ENCODE peak calls at places on chromosomes 2 and 18, in four cellular contexts. C is DMS153, O is T-helper 1 cell, Z is stomach. Y is an unnamed sample.
A peak's percentile ranks its signal among the peaks of the same experiment; 100 is the strongest.

GRCh38 chr2:20623741-20624155 is 27.1 kb downstream of the HS1BP3 start:
- DNase-seq in O (no peak), C (no peak), Z (no peak), Y (no peak)

GRCh38 chr18:51051105-51051712 is 21.2 kb downstream of the SMAD4 start:
- DNase-seq in Z (no peak), C (peak; percentile 7), O (no peak), Y (no peak)

GRCh38 chr18:13420969-13421686 is 202.6 kb downstream of the LDLRAD4 start:
- DNase-seq in C (no peak), O (no peak), Z (no peak), Y (no peak)

GRCh38 chr2:85071096-85071495 is 62.1 kb upstream of the TCF7L1 start:
- DNase-seq in Z (no peak), C (no peak), O (no peak), Y (no peak)

GRCh38 chr2:161651547-161651946 is 27.3 kb downstream of the SLC4A10 start:
- DNase-seq in C (no peak), Z (no peak), O (no peak), Y (no peak)

GRCh38 chr2:881204-881918 is 69.3 kb upstream of the SNTG2 start:
- DNase-seq in C (no peak), Z (no peak), O (no peak), Y (no peak)

GRCh38 chr2:40716879-40717278 is 265.0 kb upstream of the SLC8A1 start:
- DNase-seq in C (no peak), Z (no peak), O (no peak), Y (no peak)

GRCh38 chr2:42752299-42752698 is 11.6 kb downstream of the OXER1 start:
- DNase-seq in O (no peak), C (no peak), Z (no peak), Y (no peak)

GRCh38 chr18:75365837-75366236 is 61.7 kb downstream of the SMIM21 start:
- DNase-seq in C (no peak), O (no peak), Z (no peak), Y (no peak)

GRCh38 chr2:138665932-138666331 is 114.3 kb downstream of the NXPH2 start:
- DNase-seq in O (no peak), C (no peak), Z (no peak), Y (no peak)

GRCh38 chr2:173075781-173076556 is at the start of gene MAP3K20:
- DNase-seq in Z (peak; percentile 73), C (peak; percentile 12), O (peak; percentile 18), Y (peak; percentile 34)